ENCODE peak calls at places on chromosomes 12 and 14, in six cellular contexts. One of them, this sample, is unnamed.

GRCh38 chr14:32232481-32232880 is 29.4 kb upstream of the RNU6-8 start:
- DNase-seq in GM12878: no peak
- DNase-seq in GM12891: no peak
- DNase-seq in H1: no peak
- DNase-seq in HepG2: no peak
- DNase-seq in K562: no peak
- DNase-seq in this sample: no peak

GRCh38 chr14:100804558-100805309 is 21.2 kb upstream of the MEG3 start:
- DNase-seq in GM12878: no peak
- DNase-seq in GM12891: no peak
- DNase-seq in H1: no peak
- DNase-seq in HepG2: no peak
- DNase-seq in K562: no peak
- DNase-seq in this sample: no peak

GRCh38 chr14:87800216-87800615 is 192.8 kb downstream of the GALC start:
- DNase-seq in GM12878: no peak
- DNase-seq in GM12891: no peak
- DNase-seq in H1: no peak
- DNase-seq in HepG2: no peak
- DNase-seq in K562: no peak
- DNase-seq in this sample: no peak

GRCh38 chr12:113766880-113767878 is 198.9 kb downstream of the RBM19 start:
- DNase-seq in GM12878: no peak
- DNase-seq in GM12891: no peak
- DNase-seq in H1: peak; percentile 15
- DNase-seq in HepG2: peak; percentile 49
- DNase-seq in K562: no peak
- DNase-seq in this sample: no peak

GRCh38 chr14:73785834-73786631 is 65.6 kb upstream of the PTGR2 start:
- DNase-seq in GM12878: no peak
- DNase-seq in GM12891: no peak
- DNase-seq in H1: no peak
- DNase-seq in HepG2: peak; percentile 95
- DNase-seq in K562: peak; percentile 46
- DNase-seq in this sample: no peak

GRCh38 chr12:123478762-123479161 is 20.8 kb downstream of the SNRNP35 start:
- DNase-seq in GM12878: no peak
- DNase-seq in GM12891: no peak
- DNase-seq in H1: no peak
- DNase-seq in HepG2: no peak
- DNase-seq in K562: no peak
- DNase-seq in this sample: no peak

GRCh38 chr14:66401447-66402095 is 84.6 kb upstream of the CCDC196 start:
- DNase-seq in GM12878: no peak
- DNase-seq in GM12891: no peak
- DNase-seq in H1: no peak
- DNase-seq in HepG2: peak; percentile 3
- DNase-seq in K562: no peak
- DNase-seq in this sample: no peak

GRCh38 chr14:35218963-35219362 is 73.2 kb upstream of the PSMA6 start:
- DNase-seq in GM12878: no peak
- DNase-seq in GM12891: no peak
- DNase-seq in H1: no peak
- DNase-seq in HepG2: no peak
- DNase-seq in K562: no peak
- DNase-seq in this sample: no peak

GRCh38 chr12:49223590-49224369 is 34.9 kb upstream of the TUBA1A start:
- DNase-seq in GM12878: no peak
- DNase-seq in GM12891: no peak
- DNase-seq in H1: no peak
- DNase-seq in HepG2: no peak
- DNase-seq in K562: no peak
- DNase-seq in this sample: no peak

GRCh38 chr12:122422769-122423257 is 344 bp upstream of the CLIP1 start:
- DNase-seq in GM12878: no peak
- DNase-seq in GM12891: no peak
- DNase-seq in H1: no peak
- DNase-seq in HepG2: peak; percentile 49
- DNase-seq in K562: no peak
- DNase-seq in this sample: no peak

GRCh38 chr12:98401427-98401826 is 114.0 kb upstream of the TMPO start:
- DNase-seq in GM12878: peak; percentile 55
- DNase-seq in GM12891: no peak
- DNase-seq in H1: no peak
- DNase-seq in HepG2: no peak
- DNase-seq in K562: no peak
- DNase-seq in this sample: no peak

GRCh38 chr14:104929268-104930230 is 4.9 kb downstream of the PLD4 start:
- DNase-seq in GM12878: no peak
- DNase-seq in GM12891: no peak
- DNase-seq in H1: no peak
- DNase-seq in HepG2: no peak
- DNase-seq in K562: no peak
- DNase-seq in this sample: no peak

GRCh38 chr12:100239589-100239988 is 27.3 kb downstream of the DEPDC4 start:
- DNase-seq in GM12878: no peak
- DNase-seq in GM12891: no peak
- DNase-seq in H1: no peak
- DNase-seq in HepG2: no peak
- DNase-seq in K562: no peak
- DNase-seq in this sample: no peak

GRCh38 chr12:30000401-30000800 is 216.7 kb upstream of the TMTC1 start:
- DNase-seq in GM12878: no peak
- DNase-seq in GM12891: no peak
- DNase-seq in H1: no peak
- DNase-seq in HepG2: no peak
- DNase-seq in K562: no peak
- DNase-seq in this sample: no peak

GRCh38 chr14:105398726-105399440 is 545 bp downstream of the TEX22 start:
- DNase-seq in GM12878: no peak
- DNase-seq in GM12891: peak; percentile 78
- DNase-seq in H1: no peak
- DNase-seq in HepG2: peak; percentile 50
- DNase-seq in K562: peak; percentile 70
- DNase-seq in this sample: no peak

GRCh38 chr14:65961004-65961403 is 525.2 kb upstream of the CCDC196 start:
- DNase-seq in GM12878: no peak
- DNase-seq in GM12891: peak; percentile 31
- DNase-seq in H1: peak; percentile 50
- DNase-seq in HepG2: no peak
- DNase-seq in K562: peak; percentile 65
- DNase-seq in this sample: peak; percentile 13

GRCh38 chr12:50024804-50025186 is 499 bp downstream of the RACGAP1 start:
- DNase-seq in GM12878: no peak
- DNase-seq in GM12891: no peak
- DNase-seq in H1: no peak
- DNase-seq in HepG2: no peak
- DNase-seq in K562: no peak
- DNase-seq in this sample: no peak

GRCh38 chr12:79512068-79512467 is 178.7 kb downstream of the PAWR start:
- DNase-seq in GM12878: no peak
- DNase-seq in GM12891: no peak
- DNase-seq in H1: peak; percentile 17
- DNase-seq in HepG2: no peak
- DNase-seq in K562: no peak
- DNase-seq in this sample: no peak

GRCh38 chr14:106372870-106373657 is 846.7 kb downstream of the TMEM121 start:
- DNase-seq in GM12878: no peak
- DNase-seq in GM12891: peak; percentile 68
- DNase-seq in H1: no peak
- DNase-seq in HepG2: peak; percentile 42
- DNase-seq in K562: peak; percentile 79
- DNase-seq in this sample: peak; percentile 61

GRCh38 chr14:40599726-40600125 is 1007.0 kb upstream of the LRFN5 start:
- DNase-seq in GM12878: no peak
- DNase-seq in GM12891: no peak
- DNase-seq in H1: no peak
- DNase-seq in HepG2: no peak
- DNase-seq in K562: no peak
- DNase-seq in this sample: no peak

GRCh38 chr12:132218915-132219314 is 74.7 kb downstream of the NOC4L start:
- DNase-seq in GM12878: no peak
- DNase-seq in GM12891: peak; percentile 64
- DNase-seq in H1: no peak
- DNase-seq in HepG2: peak; percentile 35
- DNase-seq in K562: peak; percentile 68
- DNase-seq in this sample: no peak

GRCh38 chr12:108879615-108880254 is at the start of gene DAO:
- DNase-seq in GM12878: no peak
- DNase-seq in GM12891: no peak
- DNase-seq in H1: no peak
- DNase-seq in HepG2: peak; percentile 43
- DNase-seq in K562: no peak
- DNase-seq in this sample: no peak

GRCh38 chr14:100524233-100524932 is 62.8 kb downstream of the BEGAIN start:
- DNase-seq in GM12878: no peak
- DNase-seq in GM12891: no peak
- DNase-seq in H1: no peak
- DNase-seq in HepG2: no peak
- DNase-seq in K562: no peak
- DNase-seq in this sample: no peak

GRCh38 chr14:105929327-105930081 is 403.1 kb downstream of the TMEM121 start:
- DNase-seq in GM12878: no peak
- DNase-seq in GM12891: no peak
- DNase-seq in H1: no peak
- DNase-seq in HepG2: no peak
- DNase-seq in K562: peak; percentile 1
- DNase-seq in this sample: no peak

GRCh38 chr12:64526859-64527258 is 74.9 kb downstream of the TBK1 start:
- DNase-seq in GM12878: no peak
- DNase-seq in GM12891: no peak
- DNase-seq in H1: no peak
- DNase-seq in HepG2: no peak
- DNase-seq in K562: no peak
- DNase-seq in this sample: no peak

GRCh38 chr12:69821441-69822204 is 3.4 kb upstream of the MYRFL start:
- DNase-seq in GM12878: no peak
- DNase-seq in GM12891: no peak
- DNase-seq in H1: no peak
- DNase-seq in HepG2: no peak
- DNase-seq in K562: no peak
- DNase-seq in this sample: no peak

GRCh38 chr14:68792022-68792829 is 641 bp downstream of the ZFP36L1 start:
- DNase-seq in GM12878: no peak
- DNase-seq in GM12891: no peak
- DNase-seq in H1: no peak
- DNase-seq in HepG2: no peak
- DNase-seq in K562: peak; percentile 32
- DNase-seq in this sample: no peak
- TF ChIP-seq POLR2AphosphoS5 in GM12878: no peak
- TF ChIP-seq POLR2AphosphoS5 in GM12891: peak; percentile 55
- TF ChIP-seq POLR2AphosphoS5 in H1: peak; percentile 71
- TF ChIP-seq POLR2AphosphoS5 in HepG2: no peak
- TF ChIP-seq POLR2AphosphoS5 in K562: no peak
- TF ChIP-seq POLR2AphosphoS5 in this sample: no peak

GRCh38 chr12:89708793-89709156 is at the start of gene ATP2B1:
- DNase-seq in GM12878: peak; percentile 51
- DNase-seq in GM12891: peak; percentile 68
- DNase-seq in H1: no peak
- DNase-seq in HepG2: peak; percentile 55
- DNase-seq in K562: peak; percentile 77
- DNase-seq in this sample: peak; percentile 66
- TF ChIP-seq POLR2A in GM12878: peak; percentile 88
- TF ChIP-seq POLR2A in GM12891: no peak
- TF ChIP-seq POLR2A in H1: no peak
- TF ChIP-seq POLR2A in HepG2: no peak
- TF ChIP-seq POLR2A in K562: no peak
- TF ChIP-seq POLR2A in this sample: peak; percentile 82

GRCh38 chr12:24561882-24562760 is 386.8 kb downstream of the BCAT1 start:
- DNase-seq in GM12878: no peak
- DNase-seq in GM12891: peak; percentile 24
- DNase-seq in H1: no peak
- DNase-seq in HepG2: no peak
- DNase-seq in K562: no peak
- DNase-seq in this sample: peak; percentile 26
- TF ChIP-seq TAF1 in GM12878: no peak
- TF ChIP-seq TAF1 in GM12891: no peak
- TF ChIP-seq TAF1 in H1: no peak
- TF ChIP-seq TAF1 in HepG2: no peak
- TF ChIP-seq TAF1 in K562: no peak
- TF ChIP-seq TAF1 in this sample: no peak

DNA sequence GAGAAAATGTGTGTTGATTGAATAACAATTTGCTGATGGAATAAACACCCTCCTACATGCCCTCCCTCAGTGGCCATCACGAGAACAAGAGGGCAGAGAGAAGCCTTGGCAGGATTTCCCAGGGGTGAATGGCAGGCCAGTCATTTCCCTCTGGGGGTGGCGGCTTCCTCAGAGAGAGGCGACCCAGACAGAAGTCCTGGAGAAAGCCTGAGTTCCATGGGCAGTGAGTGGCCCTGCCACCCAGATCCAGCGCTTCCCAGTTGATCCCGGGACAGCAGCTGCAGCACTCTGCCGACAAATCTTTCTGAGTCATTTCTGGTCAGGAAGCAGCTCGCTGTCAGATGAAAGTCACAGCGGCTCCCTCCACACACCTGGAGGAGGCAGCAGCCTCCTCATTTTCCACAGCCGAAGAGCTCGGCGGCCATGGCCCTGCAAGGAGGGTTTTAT is 123.0 kb downstream of the SCARB1 start:
- DNase-seq in GM12878: no peak
- DNase-seq in GM12891: no peak
- DNase-seq in H1: no peak
- DNase-seq in HepG2: peak; percentile 71
- DNase-seq in K562: peak; percentile 26
- DNase-seq in this sample: no peak
- TF ChIP-seq POLR2AphosphoS5 in GM12878: no peak
- TF ChIP-seq POLR2AphosphoS5 in GM12891: no peak
- TF ChIP-seq POLR2AphosphoS5 in H1: no peak
- TF ChIP-seq POLR2AphosphoS5 in HepG2: no peak
- TF ChIP-seq POLR2AphosphoS5 in K562: no peak
- TF ChIP-seq POLR2AphosphoS5 in this sample: no peak

GRCh38 chr14:24418492-24418873 is 11.0 kb downstream of the CBLN3 start:
- DNase-seq in GM12878: no peak
- DNase-seq in GM12891: no peak
- DNase-seq in H1: no peak
- DNase-seq in HepG2: no peak
- DNase-seq in K562: no peak
- DNase-seq in this sample: no peak
- TF ChIP-seq POLR2A in GM12878: no peak
- TF ChIP-seq POLR2A in GM12891: no peak
- TF ChIP-seq POLR2A in H1: no peak
- TF ChIP-seq POLR2A in HepG2: no peak
- TF ChIP-seq POLR2A in K562: no peak
- TF ChIP-seq POLR2A in this sample: no peak

This sample was measured in GM12892.